ENCODE peak calls at places on chromosome 21, in nine cellular contexts. O is amygdala, J is kidney tubule cell, C is SJSA1, W is AG09319, Q is ELF-1, L is HTR-8/SVneo, H is activated T-cell treated with anti-CD3 and anti-CD28 coated beads for 48 hours, M is K562. I is an unnamed sample.

GRCh38 chr21:33543505-33544129 is 779 bp downstream of the SON start:
- DNase-seq in O (no peak), Q (peak; percentile 65), C (no peak), H (peak; percentile 76), L (no peak), W (no peak), J (peak; percentile 66), M (no peak), I (no peak)

GRCh38 chr21:45990049-45990711 is 8.6 kb downstream of the COL6A1 start:
- DNase-seq in J (no peak), C (no peak), L (no peak), W (no peak), O (no peak), M (no peak), H (no peak), Q (no peak), I (no peak)

GRCh38 chr21:23131177-23131576 is 2133.0 kb downstream of the NCAM2 start:
- DNase-seq in Q (no peak), J (peak; percentile 6), C (no peak), H (no peak), W (no peak), M (no peak), L (no peak), O (no peak), I (no peak)

GRCh38 chr21:32826317-32827167 is 55.0 kb upstream of the PAXBP1 start:
- DNase-seq in Q (peak; percentile 41), M (peak; percentile 38), O (peak; percentile 15), W (no peak), C (no peak), L (peak; percentile 20), H (no peak), J (peak; percentile 57), I (peak; percentile 7)

GRCh38 chr21:46401186-46401910 is 57.3 kb upstream of the DIP2A start:
- DNase-seq in Q (no peak), H (no peak), J (no peak), O (no peak), W (no peak), L (no peak), C (no peak), M (no peak), I (no peak)

GRCh38 chr21:46171996-46172862 is 12.0 kb downstream of the SPATC1L start:
- DNase-seq in C (no peak), Q (no peak), W (no peak), H (no peak), M (no peak), J (no peak), L (no peak), O (no peak), I (no peak)

GRCh38 chr21:30831194-30831765 is 1.7 kb upstream of the KRTAP7-1 start:
- DNase-seq in M (peak; percentile 59), C (no peak), O (no peak), Q (peak; percentile 3), W (no peak), J (peak; percentile 12), H (peak; percentile 28), L (no peak), I (peak; percentile 28)

GRCh38 chr21:45434645-45435217 is 29.8 kb downstream of the COL18A1 start:
- DNase-seq in O (no peak), C (no peak), W (no peak), Q (no peak), H (no peak), J (no peak), M (no peak), L (no peak), I (no peak)

GRCh38 chr21:30216041-30216723 is at the start of gene CLDN8:
- DNase-seq in C (no peak), H (no peak), O (no peak), Q (no peak), L (no peak), J (no peak), W (no peak), M (no peak), I (no peak)

GRCh38 chr21:45747802-45748445 is 104.4 kb downstream of the PCBP3 start:
- DNase-seq in J (peak; percentile 65), M (no peak), L (peak; percentile 87), C (peak; percentile 92), H (no peak), W (peak; percentile 16), Q (no peak), O (peak; percentile 49), I (no peak)

GRCh38 chr21:42159560-42160110 is 59.3 kb upstream of the ABCG1 start:
- DNase-seq in C (no peak), Q (no peak), O (no peak), L (no peak), J (no peak), W (no peak), M (no peak), H (no peak), I (no peak)

GRCh38 chr21:35294231-35294898 is 245.3 kb upstream of the RUNX1 start:
- DNase-seq in Q (peak; percentile 34), L (no peak), C (no peak), O (no peak), M (no peak), J (peak; percentile 60), H (no peak), W (no peak), I (no peak)

GRCh38 chr21:26280715-26281310 is 110.2 kb upstream of the APP start:
- DNase-seq in H (no peak), M (no peak), O (no peak), C (no peak), W (no peak), J (peak; percentile 2), L (no peak), Q (peak; percentile 19), I (no peak)

GRCh38 chr21:33854604-33855003 is 61.0 kb downstream of the ATP5PO start:
- DNase-seq in L (no peak), Q (peak; percentile 59), H (no peak), M (no peak), J (peak; percentile 36), C (no peak), O (no peak), W (no peak), I (no peak)

GRCh38 chr21:45283611-45284455 is 3.9 kb downstream of the POFUT2 start:
- DNase-seq in L (no peak), Q (no peak), W (no peak), M (no peak), O (no peak), J (no peak), C (no peak), H (no peak), I (no peak)

GRCh38 chr21:35244514-35244913 is 195.4 kb upstream of the RUNX1 start:
- DNase-seq in J (no peak), Q (no peak), O (no peak), C (no peak), W (no peak), M (no peak), L (no peak), H (no peak), I (no peak)

GRCh38 chr21:38798481-38798882 is 7.2 kb upstream of the ETS2 start:
- DNase-seq in M (peak; percentile 81), O (no peak), L (peak; percentile 69), J (peak; percentile 94), Q (peak; percentile 81), W (no peak), C (peak; percentile 59), H (no peak), I (no peak)

GRCh38 chr21:38914531-38915385 is 109.0 kb downstream of the ETS2 start:
- DNase-seq in W (no peak), Q (peak; percentile 53), C (no peak), H (no peak), J (no peak), O (no peak), L (no peak), M (no peak), I (no peak)

GRCh38 chr21:30676737-30677136 is 34.1 kb downstream of the KRTAP20-3 start:
- DNase-seq in O (no peak), H (no peak), Q (no peak), M (no peak), L (peak; percentile 8), W (no peak), J (no peak), C (peak; percentile 2), I (no peak)